ENCODE peak calls at places on chromosomes 1 and 21, in six cellular contexts. G, Q, Z, S, Y and K are unnamed samples.

GRCh38 chr1:244599937-244600350 is 53.0 kb upstream of the DESI2 start:
- DNase-seq in G (peak; percentile 34), Q (peak; percentile 21), Z (peak; percentile 72), S (peak; percentile 76), Y (peak; percentile 74), K (no peak)

GRCh38 chr1:225890346-225891228 is 1.6 kb upstream of the LEFTY1 start:
- DNase-seq in G (no peak), Q (no peak), Z (no peak), S (peak; percentile 37), Y (no peak), K (no peak)

GRCh38 chr1:154557248-154557938 is 1.1 kb downstream of the UBE2Q1 start:
- DNase-seq in G (no peak), Q (no peak), Z (no peak), S (no peak), Y (no peak), K (no peak)

GRCh38 chr1:6454856-6455751 is 10.9 kb downstream of the TNFRSF25 start:
- DNase-seq in G (no peak), Q (no peak), Z (no peak), S (no peak), Y (no peak), K (peak; percentile 38)

GRCh38 chr1:162217674-162218073 is 148.2 kb downstream of the NOS1AP start:
- DNase-seq in G (no peak), Q (no peak), Z (no peak), S (no peak), Y (no peak), K (no peak)

GRCh38 chr1:172719066-172719627 is 60.2 kb downstream of the FASLG start:
- DNase-seq in G (no peak), Q (no peak), Z (no peak), S (no peak), Y (no peak), K (no peak)

GRCh38 chr1:204225841-204226745 is 12.3 kb upstream of the GOLT1A start:
- DNase-seq in G (no peak), Q (no peak), Z (no peak), S (no peak), Y (no peak), K (no peak)

GRCh38 chr1:28516518-28516956 is 10.7 kb downstream of the RCC1 start:
- DNase-seq in G (no peak), Q (no peak), Z (no peak), S (no peak), Y (no peak), K (no peak)

GRCh38 chr1:50603274-50604271 is 180.3 kb upstream of the DMRTA2 start:
- DNase-seq in G (no peak), Q (no peak), Z (no peak), S (peak; percentile 20), Y (peak; percentile 40), K (no peak)

GRCh38 chr1:162302660-162303344 is 73.9 kb downstream of the SPATA46 start:
- DNase-seq in G (no peak), Q (no peak), Z (no peak), S (no peak), Y (no peak), K (no peak)

GRCh38 chr1:171160181-171160580 is 24.9 kb upstream of the FMO2 start:
- DNase-seq in G (no peak), Q (no peak), Z (no peak), S (no peak), Y (no peak), K (no peak)

GRCh38 chr1:162108426-162108825 is 38.9 kb downstream of the NOS1AP start:
- DNase-seq in G (no peak), Q (no peak), Z (no peak), S (no peak), Y (no peak), K (no peak)

GRCh38 chr21:46092811-46093667 is 4.9 kb upstream of the COL6A2 start:
- DNase-seq in G (no peak), Q (no peak), Z (no peak), S (no peak), Y (no peak), K (no peak)
- TF ChIP-seq POLR2A in G (no peak), Q (no peak), Z (no peak), S (no peak), Y (no peak), K (no peak)

GRCh38 chr1:23169727-23170335 is 1.2 kb upstream of the LUZP1 start:
- DNase-seq in G (no peak), Q (no peak), Z (no peak), S (peak; percentile 59), Y (peak; percentile 64), K (peak; percentile 20)
- TF ChIP-seq POLR2A in G (peak; percentile 47), Q (no peak), Z (no peak), S (no peak), Y (peak; percentile 77), K (peak; percentile 56)

GRCh38 chr21:44087426-44088400 is 19.5 kb upstream of the PWP2 start:
- DNase-seq in G (no peak), Q (no peak), Z (no peak), S (no peak), Y (no peak), K (no peak)

GRCh38 chr21:44090332-44090731 is 16.9 kb upstream of the PWP2 start:
- DNase-seq in G (no peak), Q (no peak), Z (no peak), S (no peak), Y (no peak), K (no peak)

GRCh38 chr21:44088401-44088780 is 18.8 kb upstream of the PWP2 start:
- DNase-seq in G (no peak), Q (no peak), Z (no peak), S (no peak), Y (no peak), K (no peak)

GRCh38 chr21:44086636-44087425 is 20.4 kb upstream of the PWP2 start:
- DNase-seq in G (no peak), Q (no peak), Z (no peak), S (no peak), Y (no peak), K (no peak)

DNA sequence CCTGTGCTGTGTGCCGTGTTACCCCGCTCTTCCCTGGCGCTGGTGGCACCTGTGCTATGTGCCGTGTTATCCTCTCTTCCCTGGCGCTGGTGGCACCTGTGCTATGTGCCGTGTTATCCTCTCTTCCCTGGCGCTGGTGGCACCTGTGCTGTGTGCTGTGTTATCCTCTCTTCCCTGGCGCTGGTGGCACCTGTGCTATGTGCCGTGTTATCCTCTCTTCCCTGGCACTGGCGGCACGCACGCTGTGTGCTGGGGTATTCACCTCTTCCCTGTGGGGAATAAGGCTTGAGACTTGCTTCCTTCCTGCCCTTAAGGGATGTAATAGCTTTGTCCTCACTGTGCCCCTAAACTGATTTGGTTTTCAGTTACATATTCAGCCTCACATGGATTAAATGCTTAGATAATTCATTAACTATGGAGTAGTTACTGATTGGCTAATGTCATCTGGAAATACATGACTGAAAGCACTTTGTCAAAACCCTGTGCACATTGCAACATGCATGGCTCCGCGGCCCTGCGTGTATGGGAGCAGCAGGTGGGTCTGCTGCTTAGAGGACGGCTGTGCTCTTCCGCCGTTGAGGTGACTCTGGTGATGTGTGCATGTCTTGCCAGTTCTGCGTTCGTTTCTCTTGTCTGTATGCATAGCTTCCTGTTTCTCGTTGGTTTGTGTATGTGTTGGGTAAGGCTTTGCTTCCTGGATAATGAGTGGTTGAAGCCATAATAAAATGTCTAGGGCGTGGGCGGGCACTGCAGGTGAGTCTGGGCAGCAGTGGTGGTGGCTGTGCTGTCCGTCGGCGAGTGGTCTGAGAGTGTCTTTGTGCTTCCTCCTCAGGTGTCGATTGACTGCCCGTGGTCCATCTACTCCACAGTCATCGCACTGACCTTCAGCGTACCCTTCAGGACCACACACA is 17.9 kb upstream of the PWP2 start:
- DNase-seq in G (no peak), Q (no peak), Z (no peak), S (no peak), Y (no peak), K (no peak)
- TF ChIP-seq POLR2A in G (no peak), Q (no peak), Z (no peak), S (no peak), Y (no peak), K (no peak)

GRCh38 chr1:111595807-111596206 is 23.8 kb upstream of the RAP1A start:
- DNase-seq in G (no peak), Q (no peak), Z (no peak), S (no peak), Y (no peak), K (no peak)

GRCh38 chr1:111591946-111592345 is 27.6 kb upstream of the RAP1A start:
- DNase-seq in G (no peak), Q (no peak), Z (no peak), S (no peak), Y (no peak), K (no peak)

GRCh38 chr1:111592389-111593361 is 26.9 kb upstream of the RAP1A start:
- DNase-seq in G (no peak), Q (peak; percentile 34), Z (peak; percentile 7), S (peak; percentile 67), Y (peak; percentile 49), K (peak; percentile 72)

GRCh38 chr1:111594128-111594693 is 25.4 kb upstream of the RAP1A start:
- DNase-seq in G (no peak), Q (no peak), Z (no peak), S (no peak), Y (no peak), K (no peak)

DNA sequence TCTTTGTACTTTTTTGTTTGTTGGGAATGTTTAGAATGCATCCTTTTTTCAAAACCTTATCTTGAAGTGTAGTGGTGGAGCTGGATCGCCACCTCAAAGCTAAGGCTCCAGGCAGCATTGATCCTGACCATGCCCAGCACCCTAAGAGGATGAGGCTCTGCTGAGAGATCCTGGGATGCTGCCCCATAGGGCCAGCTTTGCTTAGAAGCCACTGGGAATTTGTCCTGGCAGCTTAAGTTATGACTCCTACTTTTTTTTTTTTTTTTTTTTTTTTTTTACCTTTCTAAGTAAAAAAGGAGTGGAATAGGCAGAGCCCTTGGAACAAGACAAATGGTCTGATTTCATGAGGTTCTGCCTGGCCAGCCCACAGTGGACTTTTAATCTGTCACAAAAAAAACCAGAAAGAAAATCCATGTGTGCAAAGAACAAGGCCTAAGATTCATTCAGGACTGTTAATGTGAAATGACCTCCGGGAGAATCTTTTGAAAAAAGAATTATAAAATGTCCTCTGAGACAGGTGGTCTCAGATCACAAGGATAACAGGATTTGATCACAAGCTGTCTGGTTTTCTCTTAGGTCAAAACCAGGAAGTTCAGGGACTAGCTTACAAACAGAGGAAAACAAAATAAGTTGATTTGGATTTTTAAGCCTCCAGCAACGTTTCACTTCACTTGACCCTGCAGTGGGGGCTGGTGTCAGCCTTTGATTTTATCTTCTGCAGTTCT is 26.0 kb upstream of the RAP1A start:
- DNase-seq in G (no peak), Q (no peak), Z (no peak), S (no peak), Y (no peak), K (no peak)
- TF ChIP-seq POLR2A in G (no peak), Q (no peak), Z (no peak), S (no peak), Y (no peak), K (no peak)

GRCh38 chr1:32249831-32250525 is 1.1 kb upstream of the LCK start:
- DNase-seq in G (peak; percentile 72), Q (peak; percentile 78), Z (no peak), S (no peak), Y (no peak), K (no peak)
- TF ChIP-seq POLR2A in G (peak; percentile 46), Q (peak; percentile 83), Z (no peak), S (no peak), Y (no peak), K (no peak)

GRCh38 chr1:94783342-94784264 is 36.6 kb upstream of the SLC44A3 start:
- DNase-seq in G (no peak), Q (no peak), Z (no peak), S (peak; percentile 52), Y (no peak), K (no peak)
- TF ChIP-seq POLR2A in G (no peak), Q (no peak), Z (no peak), S (no peak), Y (no peak), K (no peak)

GRCh38 chr1:150363426-150364230 is at the start of gene RPRD2:
- DNase-seq in G (peak; percentile 80), Q (peak; percentile 86), Z (peak; percentile 99), S (peak; percentile 83), Y (peak; percentile 99), K (peak; percentile 99)
- TF ChIP-seq POLR2A in G (peak; percentile 96), Q (peak; percentile 93), Z (peak; percentile 90), S (peak; percentile 94), Y (peak; percentile 61), K (peak; percentile 96)